ENCODE peak calls at places on chromosomes 11 and 22, in nine cellular contexts. N is GM03348; M is stimulated activated CD8-positive, alpha-beta memory T cell treated with anti-CD3 and anti-CD28 coated beads, Interleukin-4, amount 100 ng/mL, for 4 hours; Q is type B pancreatic cell; H is GM20000; C is HEK293T; O is HS-27A; S is left lung; L is aorta. R is an unnamed sample.

GRCh38 chr11:67312187-67313021 is 9.1 kb downstream of the SSH3 start:
- DNase-seq in N (no peak), H (no peak), L (no peak), S (peak; percentile 68), Q (no peak), C (peak; percentile 2), O (no peak), M (no peak), R (no peak)

GRCh38 chr11:69950120-69950519 is 128.0 kb upstream of the ANO1 start:
- DNase-seq in S (no peak), N (no peak), O (no peak), C (peak; percentile 58), M (no peak), Q (no peak), H (peak; percentile 44), L (peak; percentile 40), R (peak; percentile 69)

GRCh38 chr22:39663751-39664150 is 93.2 kb downstream of the CACNA1I start:
- DNase-seq in H (no peak), Q (no peak), O (no peak), N (no peak), C (no peak), S (no peak), L (no peak), M (no peak), R (no peak)

GRCh38 chr11:102390667-102391449 is 43.8 kb downstream of the BIRC2 start:
- DNase-seq in H (peak; percentile 57), N (peak; percentile 77), L (peak; percentile 74), M (peak; percentile 17), C (peak; percentile 73), Q (no peak), O (no peak), S (peak; percentile 70), R (peak; percentile 50)

GRCh38 chr11:80855975-80856524 is 1415.2 kb upstream of the TENM4 start:
- DNase-seq in M (no peak), C (no peak), N (peak; percentile 8), O (peak; percentile 31), L (no peak), S (no peak), H (no peak), Q (no peak), R (peak; percentile 42)

GRCh38 chr11:36312593-36312990 is 16.5 kb downstream of the PRR5L start:
- DNase-seq in C (no peak), S (no peak), H (no peak), Q (no peak), N (peak; percentile 13), M (no peak), O (no peak), L (no peak), R (peak; percentile 48)

GRCh38 chr11:71120346-71120963 is 131.9 kb downstream of the SHANK2 start:
- DNase-seq in S (no peak), C (peak; percentile 33), O (no peak), H (no peak), Q (no peak), L (no peak), N (no peak), M (no peak), R (peak; percentile 12)

GRCh38 chr11:130151196-130151595 is 8.4 kb upstream of the ST14 start:
- DNase-seq in C (no peak), H (peak; percentile 60), N (no peak), S (no peak), L (no peak), Q (no peak), O (no peak), M (no peak), R (no peak)

GRCh38 chr11:8328848-8329330 is 65.2 kb upstream of the LMO1 start:
- DNase-seq in M (peak; percentile 3), N (peak; percentile 79), L (peak; percentile 82), S (peak; percentile 81), O (peak; percentile 81), Q (no peak), H (peak; percentile 85), C (peak; percentile 90), R (peak; percentile 96)

GRCh38 chr22:45608763-45609180 is 62.9 kb upstream of the ATXN10 start:
- DNase-seq in O (peak; percentile 92), M (no peak), S (no peak), Q (no peak), H (no peak), N (peak; percentile 67), L (no peak), C (no peak), R (peak; percentile 96)

GRCh38 chr11:82046778-82047177 is 686.9 kb downstream of the FAM181B start:
- DNase-seq in N (no peak), S (no peak), L (no peak), Q (no peak), C (no peak), H (no peak), O (no peak), M (no peak), R (peak; percentile 15)

GRCh38 chr11:77325159-77325558 is 23.7 kb upstream of the GDPD4 start:
- DNase-seq in L (no peak), Q (no peak), C (no peak), N (no peak), O (no peak), S (no peak), M (no peak), H (no peak), R (no peak)